ENCODE peak calls at places on chromosomes 13 and 19, in ten cellular contexts. M, B, Y, P, O, E, S, W, A and T are unnamed samples.
A peak's percentile ranks its signal among the peaks of the same experiment; 100 is the strongest.

GRCh38 chr13:46516624-46517318 is 36.2 kb upstream of the LRCH1 start:
- DNase-seq in S (no peak), W (no peak), B (no peak), A (peak; percentile 65), E (no peak), O (no peak), M (no peak), P (no peak), Y (no peak), T (no peak)

GRCh38 chr19:16739546-16739945 is 19.9 kb downstream of the NWD1 start:
- DNase-seq in O (peak; percentile 7), A (peak; percentile 50), E (no peak), P (no peak), Y (no peak), S (no peak), M (no peak), B (no peak), W (no peak), T (no peak)

GRCh38 chr19:45739498-45740439 is 6.5 kb downstream of the MEIOSIN start:
- DNase-seq in O (no peak), M (no peak), W (no peak), P (no peak), Y (no peak), E (no peak), B (no peak), A (no peak), S (peak; percentile 37), T (no peak)

GRCh38 chr19:14022469-14022868 is 5.5 kb upstream of the RLN3 start:
- DNase-seq in Y (no peak), M (no peak), A (no peak), P (no peak), S (no peak), B (no peak), W (no peak), O (no peak), E (no peak), T (no peak)

GRCh38 chr13:46679369-46680180 is 117.4 kb downstream of the ESD start:
- DNase-seq in W (no peak), B (peak; percentile 44), E (no peak), Y (no peak), S (peak; percentile 59), P (peak; percentile 75), A (peak; percentile 70), O (peak; percentile 59), M (no peak), T (no peak)

GRCh38 chr13:43663474-43664090 is 123.2 kb downstream of the ENOX1 start:
- DNase-seq in A (no peak), Y (no peak), B (peak; percentile 6), O (no peak), M (no peak), W (no peak), E (no peak), S (no peak), P (no peak), T (no peak)

GRCh38 chr13:37656247-37656940 is 57.8 kb upstream of the POSTN start:
- DNase-seq in M (no peak), S (no peak), P (no peak), A (peak; percentile 48), E (no peak), O (peak; percentile 95), Y (no peak), W (no peak), B (peak; percentile 97), T (no peak)

GRCh38 chr19:55486971-55487883 is 1.0 kb upstream of the SSC5D start:
- DNase-seq in W (peak; percentile 88), S (no peak), P (no peak), E (no peak), M (no peak), O (peak; percentile 88), B (peak; percentile 89), A (peak; percentile 93), Y (no peak), T (no peak)

GRCh38 chr13:60931858-60932546 is 483.6 kb downstream of the PCDH20 start:
- DNase-seq in E (no peak), M (no peak), A (no peak), W (no peak), O (no peak), S (peak; percentile 61), Y (no peak), P (no peak), B (no peak), T (no peak)

GRCh38 chr19:2573916-2574315 is 98.0 kb downstream of the GADD45B start:
- DNase-seq in E (no peak), Y (no peak), A (no peak), S (no peak), B (no peak), O (no peak), P (no peak), W (no peak), M (no peak), T (no peak)

GRCh38 chr13:19927117-19927734 is 31.3 kb upstream of the ZMYM2 start:
- DNase-seq in W (no peak), E (no peak), Y (no peak), P (peak; percentile 40), M (no peak), B (no peak), O (no peak), S (peak; percentile 60), A (peak; percentile 50), T (no peak)

GRCh38 chr19:41920878-41921277 is 7.4 kb downstream of the ERFL start:
- DNase-seq in B (no peak), S (no peak), M (no peak), A (no peak), W (no peak), E (no peak), Y (no peak), O (no peak), P (no peak), T (no peak)

GRCh38 chr19:12967907-12968306 is 1.5 kb upstream of the DAND5 start:
- DNase-seq in E (no peak), O (no peak), P (no peak), W (no peak), B (no peak), Y (no peak), M (no peak), A (no peak), S (no peak), T (no peak)

GRCh38 chr19:2122251-2122650 is 25.5 kb downstream of the IZUMO4 start:
- DNase-seq in A (no peak), B (no peak), P (no peak), W (no peak), E (no peak), M (no peak), Y (no peak), O (no peak), S (no peak), T (no peak)

GRCh38 chr19:46660008-46660517 is 919 bp downstream of the DACT3 start:
- DNase-seq in O (no peak), A (peak; percentile 1), W (no peak), Y (peak; percentile 36), E (no peak), S (peak; percentile 67), M (peak; percentile 40), P (no peak), B (no peak), T (peak; percentile 39)

GRCh38 chr19:51019544-51019925 is at the start of gene KLK10:
- DNase-seq in A (no peak), S (no peak), P (no peak), E (no peak), W (no peak), O (no peak), Y (no peak), B (no peak), M (no peak), T (no peak)

GRCh38 chr13:94984974-94985373 is 272.6 kb upstream of the SOX21 start:
- DNase-seq in O (no peak), M (no peak), E (no peak), S (no peak), A (no peak), W (no peak), P (no peak), Y (no peak), B (no peak), T (no peak)

GRCh38 chr13:29920018-29920643 is 69.7 kb upstream of the UBL3 start:
- DNase-seq in Y (no peak), O (no peak), P (no peak), S (no peak), E (no peak), M (no peak), B (no peak), A (no peak), W (no peak), T (no peak)

GRCh38 chr19:48798937-48799336 is 11.9 kb downstream of the BCAT2 start:
- DNase-seq in S (no peak), P (no peak), B (no peak), O (peak; percentile 21), Y (no peak), M (no peak), A (peak; percentile 37), W (no peak), E (no peak), T (no peak)

GRCh38 chr13:110261166-110262081 is 45.5 kb downstream of the COL4A1 start:
- DNase-seq in O (no peak), B (no peak), W (no peak), M (no peak), S (no peak), A (peak; percentile 65), Y (no peak), P (no peak), E (no peak), T (no peak)

GRCh38 chr13:25882732-25883357 is 169.0 kb downstream of the SHISA2 start:
- DNase-seq in W (no peak), P (peak; percentile 10), Y (no peak), A (no peak), B (no peak), S (peak; percentile 20), E (no peak), M (no peak), O (no peak), T (no peak)

GRCh38 chr13:55347528-55347927 is 1793.2 kb upstream of the PRR20A start:
- DNase-seq in W (no peak), Y (no peak), P (no peak), E (no peak), B (no peak), O (no peak), M (no peak), S (no peak), A (no peak), T (no peak)

GRCh38 chr13:75788494-75788991 is 152.4 kb downstream of the LMO7 start:
- DNase-seq in B (peak; percentile 54), S (no peak), P (no peak), M (no peak), O (peak; percentile 55), E (peak; percentile 52), Y (no peak), W (peak; percentile 38), A (peak; percentile 99), T (no peak)